ENCODE peak calls at places on chromosome 1, in six cellular contexts. E is left ventricle myocardium inferior, B is SK-N-SH, W is right atrium auricular region, S is PC-3, Y is thoracic aorta. O is an unnamed sample. For H3K4me1, the result is how much of the 10 kb centered on the place peaks cover.

GRCh38 chr1:233631810-233632375 is 18.0 kb downstream of the KCNK1 start:
- DNase-seq in E (no peak), B (no peak), W (no peak), S (no peak), Y (no peak), O (no peak)

GRCh38 chr1:50646526-50646925 is 223.3 kb upstream of the DMRTA2 start:
- DNase-seq in E (no peak), B (no peak), W (no peak), S (no peak), Y (no peak), O (no peak)

GRCh38 chr1:92037400-92037799 is 7.6 kb downstream of the EPHX4 start:
- DNase-seq in E (no peak), B (no peak), W (no peak), S (no peak), Y (no peak), O (no peak)

GRCh38 chr1:230778916-230779590 is 31.9 kb downstream of the CAPN9 start:
- DNase-seq in E (no peak), B (no peak), W (no peak), S (peak), Y (no peak), O (no peak)

GRCh38 chr1:234893725-234894630 is 234.7 kb downstream of the TOMM20 start:
- DNase-seq in E (no peak), B (no peak), W (no peak), S (peak), Y (no peak), O (no peak)

GRCh38 chr1:32806315-32806714 is 10.8 kb downstream of the YARS1 start:
- DNase-seq in E (no peak), B (no peak), W (no peak), S (no peak), Y (no peak), O (no peak)

GRCh38 chr1:205601209-205601608 is 30.6 kb downstream of the ELK4 start:
- DNase-seq in E (no peak), B (no peak), W (no peak), S (no peak), Y (no peak), O (no peak)

GRCh38 chr1:169312084-169312954 is 55.3 kb downstream of the NME7 start:
- DNase-seq in E (no peak), B (no peak), W (no peak), S (peak), Y (no peak), O (no peak)

GRCh38 chr1:33500547-33500946 is 28.1 kb downstream of the ZSCAN20 start:
- DNase-seq in E (no peak), B (no peak), W (no peak), S (no peak), Y (no peak), O (no peak)

GRCh38 chr1:242813490-242814091 is 289.1 kb upstream of the PLD5 start:
- DNase-seq in E (no peak), B (no peak), W (no peak), S (no peak), Y (no peak), O (no peak)

GRCh38 chr1:85289207-85289847 is 12.9 kb upstream of the BCL10 start:
- DNase-seq in E (no peak), B (no peak), W (no peak), S (peak), Y (no peak), O (no peak)

GRCh38 chr1:116808476-116809180 is 54.4 kb downstream of the CD2 start:
- DNase-seq in E (no peak), B (no peak), W (no peak), S (no peak), Y (no peak), O (no peak)

GRCh38 chr1:240189386-240189989 is 97.8 kb downstream of the FMN2 start:
- DNase-seq in E (no peak), B (peak), W (no peak), S (peak), Y (no peak), O (no peak)

GRCh38 chr1:2789986-2790581 is 11.4 kb downstream of the TTC34 start:
- DNase-seq in E (no peak), B (no peak), W (no peak), S (no peak), Y (no peak), O (no peak)

GRCh38 chr1:117015701-117016100 is 14.1 kb downstream of the CD101 start:
- DNase-seq in E (no peak), B (no peak), W (no peak), S (no peak), Y (no peak), O (no peak)

GRCh38 chr1:183124259-183124658 is 61.8 kb upstream of the LAMC2 start:
- DNase-seq in E (no peak), B (peak), W (no peak), S (no peak), Y (no peak), O (no peak)

GRCh38 chr1:230861970-230862595 is 6.2 kb downstream of the C1orf198 start:
- DNase-seq in E (peak), B (no peak), W (no peak), S (no peak), Y (no peak), O (no peak)

GRCh38 chr1:163076446-163076845 is 7.3 kb downstream of the RGS4 start:
- DNase-seq in E (no peak), B (no peak), W (no peak), S (no peak), Y (no peak), O (no peak)

GRCh38 chr1:53600001-53600400 is 139.0 kb downstream of the GLIS1 start:
- DNase-seq in E (no peak), B (no peak), W (no peak), S (no peak), Y (no peak), O (peak)

GRCh38 chr1:180898441-180899219 is 14.1 kb upstream of the KIAA1614 start:
- DNase-seq in E (no peak), B (peak), W (peak), S (no peak), Y (no peak), O (no peak)

GRCh38 chr1:154141240-154141639 is 13.6 kb downstream of the NUP210L start:
- DNase-seq in E (no peak), B (no peak), W (no peak), S (peak), Y (no peak), O (no peak)

GRCh38 chr1:220695426-220695825 is 5.3 kb downstream of the C1orf115 start:
- DNase-seq in E (no peak), B (no peak), W (no peak), S (no peak), Y (no peak), O (no peak)

GRCh38 chr1:6998267-6998666 is 213.0 kb downstream of the CAMTA1 start:
- DNase-seq in E (peak), B (peak), W (no peak), S (peak), Y (no peak), O (no peak)

GRCh38 chr1:37186246-37186756 is 152.0 kb upstream of the GRIK3 start:
- DNase-seq in E (no peak), B (peak), W (no peak), S (no peak), Y (no peak), O (no peak)

GRCh38 chr1:214549604-214550338 is 1.6 kb downstream of the PTPN14 start:
- DNase-seq in E (no peak), B (no peak), W (no peak), S (peak), Y (no peak), O (no peak)

GRCh38 chr1:209062081-209062480 is 521.4 kb upstream of the CAMK1G start:
- DNase-seq in E (no peak), B (no peak), W (no peak), S (no peak), Y (no peak), O (no peak)

GRCh38 chr1:93061895-93062792 is 16.9 kb upstream of the MTF2 start:
- DNase-seq in E (no peak), B (peak), W (no peak), S (peak), Y (no peak), O (no peak)

GRCh38 chr1:79197421-79197820 is 190.9 kb upstream of the ADGRL4 start:
- DNase-seq in E (no peak), B (peak), W (no peak), S (peak), Y (no peak), O (no peak)

GRCh38 chr1:197614916-197615692 is 160.2 kb downstream of the DENND1B start:
- DNase-seq in E (no peak), B (no peak), W (no peak), S (peak), Y (no peak), O (no peak)

GRCh38 chr1:239913141-239913585 is 178.5 kb upstream of the FMN2 start:
- DNase-seq in E (no peak), B (no peak), W (no peak), S (peak), Y (no peak), O (no peak)

GRCh38 chr1:39128126-39128525 is 76.4 kb upstream of the MACF1 start:
- DNase-seq in E (no peak), B (no peak), W (no peak), S (no peak), Y (no peak), O (no peak)
- H3K4me1 ChIP-seq in E (half or more), B (half or more), W (under half), S (under half), Y (under half), O (half or more)

GRCh38 chr1:206922524-206922923 is 783 bp upstream of the FCMR start:
- DNase-seq in E (no peak), B (no peak), W (no peak), S (no peak), Y (no peak), O (no peak)
- H3K4me1 ChIP-seq in E (under half), B (under half), W (under half), S (under half), Y (under half), O (under half)

DNA sequence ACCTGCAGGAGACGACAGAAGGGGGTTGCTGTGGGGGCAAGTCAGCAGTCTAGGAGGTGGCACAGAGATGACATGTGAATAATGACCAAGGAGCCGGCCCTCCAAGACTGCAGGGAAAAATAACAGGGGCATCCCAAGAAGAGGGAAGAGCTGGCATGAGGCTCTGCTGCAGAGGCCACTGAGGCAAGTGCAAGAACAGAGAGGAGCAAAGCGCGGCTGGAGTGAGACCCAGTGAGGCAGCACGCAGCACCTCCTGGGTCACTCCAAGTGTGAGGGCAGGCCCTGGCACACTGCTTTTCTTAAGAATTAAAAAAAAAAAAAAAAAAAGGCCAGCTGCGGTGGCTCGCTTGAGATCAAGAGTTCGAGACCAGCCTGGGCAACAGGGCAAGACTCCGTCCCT is 80.1 kb downstream of the SLC66A1 start:
- DNase-seq in E (no peak), B (no peak), W (no peak), S (no peak), Y (no peak), O (no peak)
- H3K4me1 ChIP-seq in E (half or more), B (under half), W (under half), S (under half), Y (under half), O (under half)

GRCh38 chr1:56435434-56436337 is 143.7 kb downstream of the PLPP3 start:
- DNase-seq in E (no peak), B (no peak), W (no peak), S (no peak), Y (no peak), O (no peak)
- H3K4me1 ChIP-seq in E (half or more), B (under half), W (under half), S (under half), Y (under half), O (under half)